ENCODE peak calls at places on chromosomes 12 and 14, in eight cellular contexts. D, I, A, Q, J, O, H and L are unnamed samples.
A peak's percentile ranks its signal among the peaks of the same experiment; 100 is the strongest.

GRCh38 chr14:77103475-77103874 is 5.4 kb downstream of the CIPC start:
- DNase-seq in D (no peak), I (no peak), A (no peak), Q (no peak), J (no peak), O (no peak), H (no peak), L (no peak)

GRCh38 chr14:52043690-52044089 is 25.2 kb downstream of the NID2 start:
- DNase-seq in D (peak; percentile 25), I (no peak), A (no peak), Q (no peak), J (peak; percentile 71), O (no peak), H (peak; percentile 23), L (no peak)

GRCh38 chr12:76558684-76559276 is 791 bp downstream of the OSBPL8 start:
- DNase-seq in D (peak; percentile 34), I (peak; percentile 50), A (no peak), Q (peak; percentile 2), J (peak; percentile 54), O (peak; percentile 27), H (peak; percentile 44), L (peak; percentile 8)

GRCh38 chr14:100523536-100524025 is 63.6 kb downstream of the BEGAIN start:
- DNase-seq in D (no peak), I (no peak), A (no peak), Q (no peak), J (no peak), O (no peak), H (no peak), L (no peak)

GRCh38 chr14:100540141-100540925 is 46.9 kb downstream of the BEGAIN start:
- DNase-seq in D (no peak), I (no peak), A (no peak), Q (no peak), J (peak; percentile 20), O (no peak), H (no peak), L (no peak)

GRCh38 chr12:89333564-89334252 is 18.6 kb downstream of the DUSP6 start:
- DNase-seq in D (no peak), I (no peak), A (no peak), Q (no peak), J (no peak), O (no peak), H (no peak), L (no peak)

GRCh38 chr14:23548351-23549318 is 2.9 kb downstream of the ZFHX2 start:
- DNase-seq in D (no peak), I (peak; percentile 53), A (no peak), Q (no peak), J (no peak), O (peak; percentile 40), H (peak; percentile 83), L (peak; percentile 45)

GRCh38 chr14:72305555-72305954 is 373.3 kb downstream of the RGS6 start:
- DNase-seq in D (no peak), I (no peak), A (no peak), Q (no peak), J (no peak), O (no peak), H (no peak), L (no peak)

GRCh38 chr14:64536488-64537245 is 3.9 kb upstream of the HSPA2 start:
- DNase-seq in D (no peak), I (peak; percentile 22), A (no peak), Q (no peak), J (no peak), O (peak; percentile 21), H (peak; percentile 46), L (peak; percentile 31)

GRCh38 chr12:80100566-80100965 is 1.2 kb downstream of the OTOGL start:
- DNase-seq in D (no peak), I (peak; percentile 68), A (no peak), Q (no peak), J (no peak), O (peak; percentile 58), H (peak; percentile 77), L (peak; percentile 8)

GRCh38 chr12:76967181-76967885 is 88.5 kb upstream of the CSRP2 start:
- DNase-seq in D (no peak), I (peak; percentile 13), A (no peak), Q (no peak), J (no peak), O (no peak), H (no peak), L (no peak)

GRCh38 chr14:35576856-35577255 is 42.9 kb downstream of the INSM2 start:
- DNase-seq in D (no peak), I (no peak), A (no peak), Q (no peak), J (no peak), O (no peak), H (no peak), L (no peak)

GRCh38 chr12:54352891-54353874 is 11.1 kb downstream of the GPR84 start:
- DNase-seq in D (no peak), I (peak; percentile 73), A (no peak), Q (no peak), J (no peak), O (peak; percentile 84), H (peak; percentile 72), L (peak; percentile 29)

GRCh38 chr14:54564071-54564798 is 2.7 kb upstream of the SAMD4A start:
- DNase-seq in D (no peak), I (peak; percentile 64), A (no peak), Q (no peak), J (no peak), O (peak; percentile 65), H (peak; percentile 48), L (no peak)

GRCh38 chr12:28237423-28237822 is 47.2 kb downstream of the CCDC91 start:
- DNase-seq in D (no peak), I (no peak), A (peak; percentile 5), Q (no peak), J (peak; percentile 5), O (peak; percentile 25), H (no peak), L (no peak)

GRCh38 chr12:71639341-71639760 is 24.3 kb downstream of the ZFC3H1 start:
- DNase-seq in D (no peak), I (no peak), A (peak; percentile 10), Q (no peak), J (no peak), O (no peak), H (no peak), L (no peak)

DNA sequence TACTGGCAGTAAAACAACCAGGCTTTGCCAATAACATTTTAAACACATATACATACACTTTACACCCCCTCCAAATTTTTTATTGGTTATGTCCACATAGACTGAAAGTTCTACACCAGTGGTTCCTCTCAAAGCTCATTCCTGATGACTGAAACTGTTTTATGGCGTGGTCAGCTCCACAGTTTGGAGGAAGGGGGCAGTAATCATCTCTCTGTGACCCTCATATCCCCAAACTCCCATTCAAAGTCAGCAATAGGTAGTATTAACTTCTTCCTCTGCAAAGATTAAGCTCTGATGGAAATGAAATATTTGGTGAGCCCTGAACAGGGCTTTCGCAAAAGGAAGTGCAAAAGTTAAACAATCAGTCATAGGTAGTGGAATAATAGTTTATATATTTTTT is 55.3 kb upstream of the DAAM1 start:
- DNase-seq in D (no peak), I (no peak), A (no peak), Q (no peak), J (no peak), O (peak; percentile 7), H (no peak), L (no peak)
- TF ChIP-seq CTCF in D (no peak), I (peak; percentile 27), A (no peak), Q (no peak), J (no peak), O (peak; percentile 14), H (peak; percentile 22), L (peak; percentile 49)

DNA sequence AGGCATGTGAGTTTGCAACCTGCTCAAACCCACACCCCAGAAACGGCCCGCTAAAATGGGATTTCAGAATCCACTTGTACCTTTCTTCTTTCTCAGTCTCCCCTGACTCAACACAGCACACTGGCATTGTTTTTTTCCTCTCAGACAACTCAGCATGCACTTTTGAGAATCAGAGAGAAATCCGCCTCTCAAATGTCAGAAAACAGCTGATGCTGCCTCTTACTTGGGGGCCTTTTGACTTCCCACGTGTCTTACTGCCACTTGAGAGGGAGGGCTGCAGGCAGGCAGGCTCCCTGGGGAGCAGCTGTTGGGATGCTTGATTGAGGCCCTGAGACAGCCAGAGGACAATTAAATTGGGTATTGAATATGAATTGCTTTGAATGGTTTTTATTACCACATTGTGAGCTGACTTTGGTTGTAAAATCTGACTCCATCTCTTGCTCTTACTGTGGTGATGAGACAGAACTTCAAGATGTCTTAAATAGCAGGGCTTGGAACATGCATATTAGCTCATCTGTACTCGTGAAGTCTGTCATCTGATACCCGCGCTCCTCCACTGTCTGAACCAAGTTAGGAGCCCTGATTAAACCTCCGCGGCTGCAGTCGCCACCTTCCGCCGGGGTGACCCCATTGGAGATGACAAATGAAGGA is 96.7 kb downstream of the APAF1 start:
- DNase-seq in D (no peak), I (no peak), A (no peak), Q (no peak), J (no peak), O (no peak), H (peak; percentile 19), L (no peak)
- TF ChIP-seq CTCF in D (no peak), I (no peak), A (no peak), Q (no peak), J (no peak), O (no peak), H (no peak), L (no peak)

DNA sequence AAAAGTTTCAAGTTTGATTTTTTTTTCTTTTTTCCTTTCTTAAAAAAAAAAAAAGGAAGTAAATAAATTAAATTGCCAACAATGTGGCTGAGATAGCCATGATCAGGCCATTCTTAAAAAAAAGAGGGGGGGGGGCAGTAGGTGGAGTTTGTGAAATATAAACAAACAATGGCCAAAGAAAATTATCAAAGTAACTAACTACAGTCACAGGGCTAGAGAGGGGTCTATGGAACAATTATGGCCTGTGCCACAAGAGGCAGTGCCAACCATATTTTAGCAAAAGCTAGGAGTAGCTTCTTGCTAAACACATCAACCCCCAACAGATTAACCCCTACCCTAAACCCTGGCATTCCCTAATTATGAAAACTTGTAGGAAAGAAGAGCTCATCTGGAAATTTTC is 16.2 kb upstream of the SMARCC2 start:
- DNase-seq in D (no peak), I (no peak), A (no peak), Q (no peak), J (no peak), O (no peak), H (no peak), L (no peak)
- TF ChIP-seq CTCF in D (peak; percentile 14), I (no peak), A (no peak), Q (no peak), J (no peak), O (no peak), H (peak; percentile 2), L (peak; percentile 14)

GRCh38 chr12:43281563-43281962 is 270.4 kb downstream of the ADAMTS20 start:
- DNase-seq in D (no peak), I (no peak), A (no peak), Q (no peak), J (no peak), O (no peak), H (no peak), L (no peak)

GRCh38 chr12:43285248-43285647 is 266.8 kb downstream of the ADAMTS20 start:
- DNase-seq in D (no peak), I (peak; percentile 95), A (no peak), Q (peak; percentile 66), J (no peak), O (peak; percentile 98), H (peak; percentile 98), L (peak; percentile 85)

GRCh38 chr12:43284441-43284840 is 267.6 kb downstream of the ADAMTS20 start:
- DNase-seq in D (no peak), I (peak; percentile 15), A (no peak), Q (no peak), J (no peak), O (peak; percentile 71), H (no peak), L (no peak)

GRCh38 chr12:43283206-43283605 is 268.8 kb downstream of the ADAMTS20 start:
- DNase-seq in D (no peak), I (no peak), A (no peak), Q (no peak), J (no peak), O (peak; percentile 59), H (no peak), L (no peak)

GRCh38 chr12:43282106-43282505 is 269.9 kb downstream of the ADAMTS20 start:
- DNase-seq in D (no peak), I (peak; percentile 63), A (no peak), Q (no peak), J (no peak), O (peak; percentile 69), H (peak; percentile 65), L (peak; percentile 7)
- TF ChIP-seq CTCF in D (peak; percentile 67), I (peak; percentile 40), A (peak; percentile 13), Q (no peak), J (no peak), O (peak; percentile 45), H (peak; percentile 69), L (peak; percentile 66)